ENCODE peak calls at places on chromosomes 16 and 17, in six cellular contexts. D, P, S, G, V and U are unnamed samples.
A peak's percentile ranks its signal among the peaks of the same experiment; 100 is the strongest.

GRCh38 chr17:33234930-33235685 is 58.0 kb downstream of the ASIC2 start:
- DNase-seq in D (peak; percentile 91), S (peak; percentile 83), G (no peak), P (peak; percentile 92), V (no peak), U (no peak)

GRCh38 chr16:71423865-71424264 is 18.0 kb downstream of the TLE7 start:
- DNase-seq in V (no peak), G (no peak), S (no peak), P (no peak), D (no peak), U (no peak)

GRCh38 chr17:44375196-44376017 is 11.8 kb upstream of the FAM171A2 start:
- DNase-seq in G (no peak), S (no peak), D (no peak), V (no peak), P (no peak), U (no peak)

GRCh38 chr17:17511293-17511741 is 15.1 kb upstream of the RASD1 start:
- DNase-seq in S (no peak), D (no peak), P (no peak), G (no peak), V (no peak), U (no peak)

GRCh38 chr17:35726609-35727460 is 4.6 kb upstream of the RASL10B start:
- DNase-seq in V (no peak), S (peak; percentile 93), G (no peak), D (peak; percentile 93), P (peak; percentile 86), U (peak; percentile 22)

GRCh38 chr17:58520843-58521430 is 6.5 kb upstream of the MTMR4 start:
- DNase-seq in V (no peak), P (no peak), S (peak; percentile 34), G (no peak), D (no peak), U (peak; percentile 48)

GRCh38 chr17:53353919-53354351 is 468.8 kb upstream of the KIF2B start:
- DNase-seq in S (no peak), V (no peak), P (no peak), G (no peak), D (peak; percentile 33), U (no peak)

GRCh38 chr17:35804658-35805192 is 4.6 kb upstream of the TAF15 start:
- DNase-seq in P (peak; percentile 86), V (no peak), S (peak; percentile 96), D (peak; percentile 91), G (no peak), U (peak; percentile 79)

GRCh38 chr17:63434951-63435571 is 11.0 kb downstream of the CYB561 start:
- DNase-seq in V (no peak), S (peak; percentile 41), G (no peak), D (peak; percentile 29), P (no peak), U (peak; percentile 67)